ENCODE peak calls at places on chromosomes 16 and 17, in four cellular contexts. G is SHP77 treated with DMSO at 0.1 percent for 48 hours, B is fibroblast of the conjunctiva, M is DMS53. P is an unnamed sample.

GRCh38 chr17:15922586-15922985 is 22.3 kb upstream of the ADORA2B start:
- DNase-seq in G (no peak), B (no peak), M (no peak), P (no peak)

GRCh38 chr16:55569025-55569424 is 2.5 kb downstream of the CAPNS2 start:
- DNase-seq in G (no peak), B (no peak), M (no peak), P (no peak)

GRCh38 chr17:50868594-50868993 is 2.4 kb upstream of the TOB1 start:
- DNase-seq in G (no peak), B (no peak), M (no peak), P (no peak)

GRCh38 chr16:3602320-3602653 is 9.1 kb downstream of the SLX4 start:
- DNase-seq in G (no peak), B (no peak), M (no peak), P (no peak)

GRCh38 chr16:64133396-64133795 is 988.5 kb downstream of the CDH11 start:
- DNase-seq in G (no peak), B (no peak), M (no peak), P (peak; percentile 27)

GRCh38 chr16:73152731-73153130 is 104.8 kb upstream of the ZFHX3 start:
- DNase-seq in G (no peak), B (no peak), M (no peak), P (no peak)

GRCh38 chr17:17420561-17421269 is 56.1 kb upstream of the MED9 start:
- DNase-seq in G (no peak), B (no peak), M (no peak), P (no peak)

GRCh38 chr16:4110680-4111079 is 5.6 kb downstream of the ADCY9 start:
- DNase-seq in G (no peak), B (no peak), M (no peak), P (no peak)

GRCh38 chr17:76000016-76000754 is 470 bp upstream of the CDK3 start:
- DNase-seq in G (peak; percentile 48), B (no peak), M (peak; percentile 61), P (no peak)

GRCh38 chr17:57247261-57247660 is 9.1 kb upstream of the MSI2 start:
- DNase-seq in G (no peak), B (no peak), M (no peak), P (no peak)

GRCh38 chr17:17141860-17142552 is 64.1 kb downstream of the PLD6 start:
- DNase-seq in G (no peak), B (peak; percentile 49), M (peak; percentile 48), P (peak; percentile 73)

GRCh38 chr16:5412721-5413120 is 315.1 kb upstream of the EEF2KMT start:
- DNase-seq in G (no peak), B (no peak), M (no peak), P (peak; percentile 11)

GRCh38 chr17:19243838-19244237 is 6.7 kb downstream of the EPN2 start:
- DNase-seq in G (no peak), B (no peak), M (no peak), P (no peak)

GRCh38 chr17:39937462-39937861 is 9.9 kb downstream of the LRRC3C start:
- DNase-seq in G (no peak), B (no peak), M (no peak), P (no peak)

GRCh38 chr16:60729052-60729451 is 1307.2 kb downstream of the CDH8 start:
- DNase-seq in G (no peak), B (no peak), M (no peak), P (no peak)

GRCh38 chr17:5861246-5861645 is 208.9 kb upstream of the WSCD1 start:
- DNase-seq in G (no peak), B (no peak), M (no peak), P (no peak)

GRCh38 chr16:67967956-67968439 is 439 bp downstream of the SLC12A4 start:
- DNase-seq in G (no peak), B (no peak), M (peak; percentile 53), P (no peak)

GRCh38 chr17:47629826-47630225 is 19.9 kb upstream of the KPNB1 start:
- DNase-seq in G (no peak), B (no peak), M (no peak), P (no peak)

P was measured in putamen.